ENCODE peak calls at places on chromosomes 12 and 14, in four cellular contexts. A is neural progenitor cell, S is left ventricle myocardium inferior, T is heart left ventricle. B is an unnamed sample.

GRCh38 chr14:99758121-99758871 is 34.9 kb upstream of the EML1 start:
- DNase-seq in T (no peak), A (peak), S (no peak), B (no peak)

GRCh38 chr14:57486767-57487379 is 6.8 kb downstream of the CCDC198 start:
- DNase-seq in A (peak), S (no peak), T (no peak), B (no peak)

GRCh38 chr12:124469193-124469888 is 98.1 kb downstream of the NCOR2 start:
- DNase-seq in A (peak), T (no peak), S (no peak), B (no peak)

GRCh38 chr12:117596968-117597367 is 235.5 kb upstream of the NOS1 start:
- DNase-seq in T (no peak), S (no peak), A (no peak), B (no peak)

GRCh38 chr12:107580750-107581529 is 104.7 kb upstream of the PWP1 start:
- DNase-seq in T (no peak), S (no peak), A (peak), B (no peak)

GRCh38 chr14:61558271-61558670 is 137.0 kb upstream of the HIF1A start:
- DNase-seq in S (no peak), A (no peak), T (no peak), B (peak)

GRCh38 chr12:754871-755562 is 2.6 kb downstream of the WNK1 start:
- DNase-seq in A (peak), T (no peak), S (no peak), B (no peak)

GRCh38 chr12:89225808-89226368 is 126.4 kb downstream of the DUSP6 start:
- DNase-seq in T (peak), S (no peak), A (peak), B (no peak)

GRCh38 chr12:5648692-5649338 is 216.9 kb downstream of the NTF3 start:
- DNase-seq in S (no peak), T (no peak), A (peak), B (no peak)

GRCh38 chr14:32201816-32202467 is at the start of gene RNU6-7:
- DNase-seq in A (peak), T (peak), S (peak), B (no peak)

GRCh38 chr12:4312251-4312650 is 8.8 kb upstream of the TIGAR start:
- DNase-seq in S (no peak), T (no peak), A (no peak), B (no peak)

GRCh38 chr12:98814254-98814653 is 169.2 kb downstream of the APAF1 start:
- DNase-seq in A (no peak), T (no peak), S (no peak), B (no peak)

GRCh38 chr14:63045612-63046320 is 508 bp upstream of the KCNH5 start:
- DNase-seq in T (peak), A (peak), S (no peak), B (peak)

GRCh38 chr12:87274594-87275245 is 754.5 kb downstream of the C12orf50 start:
- DNase-seq in S (no peak), T (no peak), A (peak), B (no peak)

GRCh38 chr12:11621797-11622423 is 27.6 kb upstream of the ETV6 start:
- DNase-seq in T (peak), A (no peak), S (no peak), B (no peak)

GRCh38 chr12:105672576-105672975 is 342.1 kb downstream of the C12orf75 start:
- DNase-seq in A (no peak), S (peak), T (peak), B (no peak)

GRCh38 chr12:15700595-15700994 is 88.6 kb downstream of the EPS8 start:
- DNase-seq in A (no peak), T (no peak), S (no peak), B (no peak)

GRCh38 chr12:54164402-54165145 is 24.2 kb downstream of the SMUG1 start:
- DNase-seq in A (peak), T (no peak), S (no peak), B (no peak)

GRCh38 chr12:4825139-4825858 is 84.4 kb upstream of the KCNA1 start:
- DNase-seq in S (no peak), T (no peak), A (no peak), B (no peak)

GRCh38 chr12:56260380-56260779 is 2.2 kb upstream of the ANKRD52 start:
- DNase-seq in A (no peak), S (no peak), T (no peak), B (no peak)

GRCh38 chr14:73753887-73754880 is 40.0 kb upstream of the PNMA1 start:
- DNase-seq in S (no peak), T (no peak), A (no peak), B (no peak)

GRCh38 chr14:64209428-64210165 is 84.6 kb downstream of the ESR2 start:
- DNase-seq in S (peak), A (no peak), T (peak), B (no peak)

DNA sequence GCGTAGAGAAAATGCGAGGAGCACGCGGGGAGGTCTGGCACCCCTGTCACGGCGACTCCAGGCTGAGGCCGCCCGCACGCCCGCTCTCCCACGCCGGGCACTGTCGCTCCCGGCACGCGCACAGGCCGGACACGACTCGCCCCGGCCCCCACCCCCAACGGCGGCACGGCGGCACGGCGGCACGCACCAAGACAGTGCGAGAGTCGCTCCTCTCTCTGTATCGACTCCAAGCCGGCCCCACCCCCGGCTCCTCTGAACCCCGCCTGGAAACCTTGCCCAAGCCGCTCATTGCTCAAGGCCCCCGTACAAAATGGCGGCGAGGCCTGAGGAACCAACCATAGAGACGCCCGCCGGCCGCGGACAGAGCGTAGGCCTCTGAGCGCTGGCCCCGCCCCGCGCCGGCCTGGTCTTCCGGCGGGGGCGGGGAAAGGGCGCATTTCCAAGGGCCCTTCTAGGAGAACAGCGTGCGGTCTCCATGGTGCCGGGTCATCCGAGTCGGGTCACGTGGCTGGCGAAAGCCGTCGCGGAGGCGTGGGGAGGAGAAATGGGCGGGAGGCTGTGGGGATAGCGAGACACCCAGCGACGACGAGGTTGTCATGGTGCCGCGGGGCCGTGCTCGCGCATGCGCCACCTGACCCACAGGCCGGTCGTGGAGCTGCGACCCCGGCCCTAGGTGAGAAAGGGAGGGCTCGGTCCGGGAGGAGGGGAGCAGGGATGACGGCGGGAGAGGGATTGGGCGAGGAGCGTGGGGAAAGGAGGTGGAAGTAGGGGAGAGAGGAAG is at the start of gene CIPC:
- DNase-seq in T (peak), S (peak), A (peak), B (peak)
- TF ChIP-seq CTCF in T (no peak), S (no peak), A (no peak), B (no peak)

DNA sequence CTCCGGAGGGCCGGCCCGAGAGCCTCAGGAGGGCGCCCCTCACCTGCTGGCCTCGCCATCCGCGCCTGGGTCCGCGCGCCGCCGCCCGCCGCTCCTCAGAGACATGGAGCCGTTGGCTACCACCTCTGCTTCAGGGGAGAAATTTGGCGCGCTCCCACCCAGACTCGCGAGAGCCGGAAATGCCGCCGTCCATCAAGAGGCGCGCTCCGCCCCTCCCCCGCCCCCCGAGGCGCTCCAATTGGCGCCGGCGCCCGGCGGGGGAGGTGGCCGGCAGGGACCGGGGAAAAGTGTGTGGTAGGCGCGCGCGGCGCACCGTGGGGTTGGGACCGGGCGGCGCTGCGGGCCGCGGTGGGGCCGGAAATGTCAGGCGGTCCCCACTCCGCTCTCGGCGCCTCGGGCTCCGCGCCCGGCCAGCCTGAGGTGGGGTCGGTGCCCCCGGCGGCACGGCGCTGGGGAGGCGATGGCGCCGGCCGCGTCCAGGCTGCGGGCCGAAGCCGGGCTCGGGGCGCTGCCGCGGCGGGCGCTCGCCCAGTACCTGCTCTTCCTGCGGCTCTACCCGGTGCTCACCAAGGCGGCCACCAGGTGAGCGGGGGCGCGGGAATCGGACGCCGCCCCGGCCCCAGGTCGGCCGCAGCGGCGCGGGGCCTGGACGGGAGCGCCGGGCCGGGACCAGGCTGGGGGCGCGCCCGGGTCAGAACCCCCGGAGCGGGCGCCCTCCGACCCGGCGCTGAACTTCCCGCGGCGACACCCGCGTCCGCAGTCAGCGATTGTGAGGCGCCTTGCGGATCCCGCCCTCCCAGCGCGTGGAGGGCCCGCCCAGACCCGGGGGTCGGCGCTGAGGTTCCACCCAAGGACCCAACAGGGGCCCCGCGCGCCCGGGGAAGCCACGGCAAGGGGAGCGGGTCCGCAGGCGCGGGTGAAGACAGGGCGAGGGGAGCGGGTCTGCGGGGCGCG is at the start of the genes POLE and PXMP2:
- DNase-seq in T (peak), S (peak), A (peak), B (peak)
- TF ChIP-seq CTCF in T (no peak), S (no peak), A (no peak), B (no peak)

GRCh38 chr14:97027256-97027999 is 230.2 kb downstream of the VRK1 start:
- DNase-seq in A (peak), S (no peak), T (no peak), B (no peak)

GRCh38 chr14:97021571-97022171 is 224.5 kb downstream of the VRK1 start:
- DNase-seq in S (no peak), A (no peak), T (no peak), B (no peak)

GRCh38 chr14:97022741-97023140 is 225.6 kb downstream of the VRK1 start:
- DNase-seq in A (no peak), T (no peak), S (no peak), B (no peak)

GRCh38 chr14:97025722-97026121 is 228.5 kb downstream of the VRK1 start:
- DNase-seq in S (no peak), A (peak), T (no peak), B (no peak)

GRCh38 chr14:97024300-97024699 is 227.1 kb downstream of the VRK1 start:
- DNase-seq in S (no peak), A (no peak), T (no peak), B (no peak)
- TF ChIP-seq CTCF in S (no peak), A (no peak), T (no peak), B (no peak)

DNA sequence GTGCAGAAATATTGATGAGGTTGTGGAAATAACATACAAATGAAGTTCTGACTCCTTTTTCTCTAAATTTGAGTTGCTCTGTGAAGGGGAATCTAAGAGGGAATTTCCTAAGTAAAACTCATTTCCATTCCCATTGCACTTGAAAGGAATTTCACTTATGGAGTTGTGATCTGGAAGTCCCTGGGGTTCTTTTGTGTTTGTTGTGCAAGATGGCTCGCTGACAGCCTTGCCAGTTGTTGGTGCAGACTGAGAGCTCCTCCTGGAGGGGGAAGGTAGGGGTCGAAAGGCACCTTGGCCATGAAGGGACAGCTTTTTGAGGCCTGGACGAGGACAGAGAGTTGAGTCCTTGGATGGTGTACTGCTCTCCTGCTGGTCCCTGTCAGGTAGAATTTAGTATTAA is 72.0 kb downstream of the C12orf56 start:
- DNase-seq in A (no peak), S (no peak), T (no peak), B (no peak)
- TF ChIP-seq CTCF in A (peak), S (no peak), T (no peak), B (peak)

GRCh38 chr12:6982532-6982931 is 11.8 kb downstream of the EMG1 start:
- DNase-seq in A (no peak), T (no peak), S (no peak), B (no peak)

DNA sequence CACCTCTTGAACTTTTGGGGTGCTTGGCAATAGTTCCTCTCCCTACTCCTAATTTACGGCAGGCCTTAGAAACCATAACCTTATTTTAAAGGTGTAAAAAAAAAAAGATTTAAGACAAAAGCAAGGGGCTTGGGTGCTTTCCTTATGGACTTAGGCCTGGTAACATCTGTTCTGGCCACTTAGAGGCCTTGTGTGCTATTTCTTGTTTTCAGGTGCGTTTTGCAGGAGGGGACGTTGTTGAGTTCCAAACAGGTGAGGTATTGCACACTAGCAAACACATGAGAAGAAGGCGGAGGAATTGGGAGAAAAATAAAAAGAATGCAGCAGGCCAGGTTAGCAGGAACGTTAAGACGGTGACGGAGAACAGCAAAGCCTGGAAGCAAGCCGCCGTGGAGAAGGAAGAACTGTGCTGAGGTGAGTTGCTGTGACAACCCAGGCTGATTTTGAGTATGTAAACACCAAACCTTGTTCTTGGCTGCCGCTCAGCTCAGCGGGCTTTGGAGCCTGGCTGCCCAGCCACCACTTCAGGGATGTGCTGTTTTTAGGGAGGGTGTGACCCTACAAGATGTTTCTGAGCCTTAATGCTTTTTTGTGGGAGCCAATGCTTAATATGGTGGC is 17.4 kb downstream of the EMG1 start:
- DNase-seq in S (no peak), A (no peak), T (no peak), B (peak)
- TF ChIP-seq CTCF in S (no peak), A (no peak), T (no peak), B (no peak)

GRCh38 chr14:105377555-105378182 is 20.7 kb upstream of the TEX22 start:
- DNase-seq in S (no peak), A (no peak), T (no peak), B (no peak)
- TF ChIP-seq CTCF in S (no peak), A (peak), T (no peak), B (no peak)

B was measured in osteocyte.